ENCODE peak calls at places on chromosomes 1 and 21, in seven cellular contexts. R is Panc1, X is K562, K is GM12878, M is SK-N-SH, T is H1, I is HepG2. Q is an unnamed sample.

GRCh38 chr1:236151739-236152424 is 9.5 kb downstream of the GPR137B start:
- DNase-seq in R (no peak), X (no peak), K (no peak), M (no peak), T (no peak), I (no peak), Q (no peak)

GRCh38 chr1:235923466-235924008 is 56.8 kb upstream of the LYST start:
- DNase-seq in R (no peak), X (no peak), K (no peak), M (no peak), T (no peak), I (no peak), Q (no peak)

GRCh38 chr1:55310517-55310927 is 95.4 kb upstream of the USP24 start:
- DNase-seq in R (peak), X (no peak), K (no peak), M (peak), T (no peak), I (no peak), Q (no peak)

GRCh38 chr1:211327341-211327921 is 798 bp downstream of the TRAF5 start:
- DNase-seq in R (no peak), X (no peak), K (no peak), M (peak), T (no peak), I (no peak), Q (no peak)

GRCh38 chr1:84478876-84479868 is at the start of gene RPF1:
- DNase-seq in R (peak), X (peak), K (peak), M (peak), T (peak), I (peak), Q (peak)

GRCh38 chr1:232611834-232612233 is 18.1 kb downstream of the SIPA1L2 start:
- DNase-seq in R (no peak), X (no peak), K (no peak), M (no peak), T (no peak), I (no peak), Q (no peak)

GRCh38 chr1:192448026-192448578 is 127.5 kb upstream of the RGS1 start:
- DNase-seq in R (no peak), X (no peak), K (no peak), M (no peak), T (no peak), I (no peak), Q (no peak)

GRCh38 chr1:83860506-83861221 is 138.3 kb downstream of the TTLL7 start:
- DNase-seq in R (peak), X (peak), K (no peak), M (no peak), T (peak), I (peak), Q (peak)

GRCh38 chr1:9927259-9927658 is 15.9 kb downstream of the LZIC start:
- DNase-seq in R (no peak), X (no peak), K (no peak), M (no peak), T (no peak), I (peak), Q (no peak)

GRCh38 chr1:240613353-240614142 is 1.6 kb upstream of the GREM2 start:
- DNase-seq in R (no peak), X (no peak), K (no peak), M (no peak), T (no peak), I (no peak), Q (no peak)

GRCh38 chr1:164504699-164505098 is 54.3 kb upstream of the PBX1 start:
- DNase-seq in R (no peak), X (no peak), K (no peak), M (no peak), T (no peak), I (no peak), Q (no peak)

GRCh38 chr1:240927815-240928214 is 315.9 kb upstream of the GREM2 start:
- DNase-seq in R (no peak), X (no peak), K (no peak), M (no peak), T (no peak), I (no peak), Q (no peak)

GRCh38 chr1:85047472-85048295 is 616 bp downstream of the MCOLN3 start:
- DNase-seq in R (no peak), X (no peak), K (no peak), M (peak), T (no peak), I (no peak), Q (no peak)

GRCh38 chr1:230077436-230078221 is 10.6 kb downstream of the GALNT2 start:
- DNase-seq in R (no peak), X (no peak), K (no peak), M (no peak), T (no peak), I (no peak), Q (no peak)

GRCh38 chr1:160704250-160704649 is 7.4 kb downstream of the CD48 start:
- DNase-seq in R (no peak), X (no peak), K (no peak), M (no peak), T (no peak), I (no peak), Q (no peak)

GRCh38 chr1:153561401-153561985 is 4.2 kb downstream of the S100A2 start:
- DNase-seq in R (no peak), X (no peak), K (no peak), M (no peak), T (no peak), I (no peak), Q (no peak)

GRCh38 chr1:110203021-110203661 is 7.0 kb upstream of the KCNC4 start:
- DNase-seq in R (no peak), X (peak), K (peak), M (peak), T (no peak), I (peak), Q (peak)

GRCh38 chr1:15417365-15417934 is 7.8 kb downstream of the EFHD2 start:
- DNase-seq in R (no peak), X (peak), K (no peak), M (peak), T (no peak), I (no peak), Q (no peak)

GRCh38 chr1:112344754-112345423 is 51.1 kb upstream of the CTTNBP2NL start:
- DNase-seq in R (no peak), X (no peak), K (no peak), M (no peak), T (no peak), I (no peak), Q (no peak)

GRCh38 chr1:2230781-2231666 is 2.9 kb downstream of the SKI start:
- DNase-seq in R (no peak), X (peak), K (no peak), M (peak), T (no peak), I (no peak), Q (no peak)

GRCh38 chr1:232620356-232620841 is 9.5 kb downstream of the SIPA1L2 start:
- DNase-seq in R (no peak), X (no peak), K (no peak), M (peak), T (no peak), I (no peak), Q (no peak)

GRCh38 chr1:185551008-185551407 is 183.2 kb upstream of the HMCN1 start:
- DNase-seq in R (no peak), X (no peak), K (no peak), M (no peak), T (no peak), I (no peak), Q (no peak)

GRCh38 chr1:13892671-13893325 is 192.8 kb downstream of the PRDM2 start:
- DNase-seq in R (no peak), X (no peak), K (no peak), M (peak), T (no peak), I (no peak), Q (no peak)

GRCh38 chr1:41743361-41743760 is 175.4 kb downstream of the HIVEP3 start:
- DNase-seq in R (no peak), X (no peak), K (no peak), M (no peak), T (no peak), I (no peak), Q (no peak)

GRCh38 chr1:230277201-230277771 is 148.8 kb downstream of the PGBD5 start:
- DNase-seq in R (no peak), X (no peak), K (no peak), M (no peak), T (peak), I (no peak), Q (no peak)

GRCh38 chr21:45562965-45563364 is 20.7 kb upstream of the SLC19A1 start:
- DNase-seq in R (no peak), X (no peak), K (no peak), M (no peak), T (no peak), I (no peak), Q (no peak)

GRCh38 chr1:203649551-203650011 is 22.9 kb downstream of the ATP2B4 start:
- DNase-seq in R (no peak), X (no peak), K (no peak), M (no peak), T (no peak), I (no peak), Q (no peak)

GRCh38 chr1:2356401-2356800 is 35.0 kb downstream of the MORN1 start:
- DNase-seq in R (no peak), X (no peak), K (no peak), M (no peak), T (no peak), I (no peak), Q (no peak)

GRCh38 chr1:247367786-247368342 is 36.2 kb upstream of the ZNF496 start:
- DNase-seq in R (no peak), X (no peak), K (no peak), M (no peak), T (no peak), I (no peak), Q (no peak)

GRCh38 chr1:64006276-64007051 is 197.0 kb upstream of the UBE2U start:
- DNase-seq in R (peak), X (no peak), K (no peak), M (no peak), T (no peak), I (peak), Q (peak)

GRCh38 chr1:211934315-211934714 is 101.0 kb downstream of the INTS7 start:
- DNase-seq in R (no peak), X (no peak), K (no peak), M (no peak), T (no peak), I (no peak), Q (no peak)

GRCh38 chr1:217088521-217089221 is 365.4 kb upstream of the ESRRG start:
- DNase-seq in R (no peak), X (no peak), K (no peak), M (peak), T (no peak), I (no peak), Q (no peak)

GRCh38 chr1:82226198-82226505 is 425.4 kb downstream of the ADGRL2 start:
- DNase-seq in R (no peak), X (no peak), K (no peak), M (no peak), T (no peak), I (no peak), Q (no peak)

GRCh38 chr1:35876988-35877387 is 6.0 kb upstream of the AGO1 start:
- DNase-seq in R (no peak), X (no peak), K (no peak), M (no peak), T (no peak), I (no peak), Q (no peak)

GRCh38 chr1:60697204-60697994 is 385.0 kb upstream of the NFIA start:
- DNase-seq in R (no peak), X (no peak), K (no peak), M (peak), T (no peak), I (no peak), Q (no peak)

GRCh38 chr1:84402060-84402459 is 3.8 kb downstream of the DNASE2B start:
- DNase-seq in R (peak), X (no peak), K (no peak), M (no peak), T (no peak), I (no peak), Q (no peak)

GRCh38 chr1:230328342-230329015 is 97.7 kb downstream of the PGBD5 start:
- DNase-seq in R (no peak), X (no peak), K (no peak), M (no peak), T (no peak), I (no peak), Q (no peak)

GRCh38 chr1:190444464-190444863 is 33.2 kb downstream of the BRINP3 start:
- DNase-seq in R (no peak), X (no peak), K (no peak), M (no peak), T (no peak), I (no peak), Q (no peak)
- TF ChIP-seq SIN3A in R (no peak), X (no peak), K (no peak), M (no peak), T (no peak), I (no peak), Q (no peak)

DNA sequence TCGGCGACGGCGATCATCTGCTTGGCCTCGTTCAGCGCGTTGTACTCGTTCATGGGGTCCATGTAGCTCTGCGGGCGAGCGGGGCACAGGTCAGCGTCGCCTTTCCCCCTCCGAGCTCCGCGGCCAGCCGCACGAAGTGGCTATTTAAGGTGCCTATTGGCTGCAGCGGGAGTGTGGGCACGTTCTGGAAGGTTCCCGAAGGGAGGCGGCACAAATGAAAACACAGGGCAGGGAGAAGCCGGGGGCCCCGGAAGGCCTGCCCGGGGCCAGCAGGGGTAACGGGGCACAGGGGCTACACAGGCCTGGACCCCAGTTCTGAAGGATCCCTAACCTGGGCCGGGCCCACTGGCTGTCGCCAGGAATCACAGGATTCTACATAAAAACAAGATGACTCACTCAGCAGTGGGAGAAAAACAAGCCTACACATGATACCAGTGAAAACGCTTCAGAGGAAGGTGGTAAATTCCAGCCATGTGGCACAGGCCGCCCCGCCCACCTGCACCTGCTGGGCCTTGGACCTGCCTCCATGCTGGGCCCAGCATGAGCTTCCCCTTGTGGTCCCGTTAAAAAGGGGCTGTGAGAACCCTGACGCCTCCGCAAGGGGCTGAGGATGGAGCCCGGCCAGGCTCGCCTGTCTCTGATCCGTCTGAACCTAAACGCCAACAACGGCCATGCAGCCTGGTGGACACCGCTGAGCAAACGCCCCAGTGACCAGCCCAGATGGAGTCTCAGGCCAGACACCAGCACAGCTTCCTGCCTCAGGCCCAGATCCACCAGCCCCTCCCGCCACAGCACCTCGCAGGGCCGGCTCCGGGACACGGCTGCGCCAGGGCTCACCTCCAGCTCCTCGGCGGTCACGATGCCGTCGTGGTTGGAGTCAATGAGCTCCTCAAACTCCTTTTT is 3.9 kb upstream of the TNFRSF4 start:
- DNase-seq in R (no peak), X (no peak), K (no peak), M (no peak), T (no peak), I (no peak), Q (no peak)
- TF ChIP-seq SIN3A in R (no peak), X (no peak), K (no peak), M (no peak), T (no peak), I (no peak), Q (no peak)

GRCh38 chr21:16572032-16572431 is 842.2 kb downstream of the USP25 start:
- DNase-seq in R (no peak), X (no peak), K (no peak), M (no peak), T (no peak), I (no peak), Q (no peak)
- TF ChIP-seq SIN3A in R (no peak), X (no peak), K (no peak), M (no peak), T (no peak), I (no peak), Q (no peak)

DNA sequence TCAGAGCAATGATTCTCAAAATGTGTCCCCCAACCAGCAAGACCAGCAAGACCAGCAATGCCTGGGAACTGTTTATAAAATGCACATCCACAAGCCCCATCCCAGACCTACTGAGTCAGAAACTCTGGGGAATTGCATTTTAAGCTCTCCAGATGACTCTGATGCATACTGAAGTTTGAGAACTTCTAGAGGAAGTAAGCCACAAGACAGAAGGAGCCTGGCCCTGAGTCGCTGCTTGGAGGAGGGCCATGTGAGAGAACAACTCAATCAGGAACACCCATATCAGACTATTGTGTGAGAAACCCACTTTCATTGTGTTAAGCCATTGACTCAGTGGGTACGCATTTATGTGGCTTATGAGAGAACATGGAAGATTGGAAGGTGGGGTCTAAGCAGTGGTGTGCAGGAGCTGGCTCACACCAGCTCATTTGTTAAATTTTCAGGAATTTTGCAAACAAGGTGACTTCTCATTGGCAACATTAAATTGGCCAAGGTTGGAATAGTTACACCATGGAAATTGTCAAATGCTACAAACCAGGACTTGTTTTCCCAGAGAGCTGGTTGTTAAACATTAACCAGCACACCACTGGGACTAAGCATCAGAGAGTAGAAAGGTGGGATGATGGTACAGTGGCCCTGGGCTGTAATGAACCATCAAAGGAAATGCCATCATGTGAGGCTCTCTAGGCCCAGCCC is 38.9 kb downstream of the ATP1A1 start:
- DNase-seq in R (no peak), X (no peak), K (no peak), M (no peak), T (no peak), I (peak), Q (no peak)
- TF ChIP-seq SIN3A in R (no peak), X (no peak), K (no peak), M (no peak), T (no peak), I (no peak), Q (no peak)

GRCh38 chr1:204917802-204918201 is 47.1 kb downstream of the NFASC start:
- DNase-seq in R (no peak), X (no peak), K (no peak), M (no peak), T (no peak), I (no peak), Q (no peak)
- TF ChIP-seq SIN3A in R (no peak), X (no peak), K (no peak), M (no peak), T (no peak), I (no peak), Q (no peak)

GRCh38 chr1:5428391-5428790 is 563.8 kb downstream of the NPHP4 start:
- DNase-seq in R (no peak), X (no peak), K (no peak), M (peak), T (no peak), I (no peak), Q (no peak)
- TF ChIP-seq SIN3A in R (no peak), X (no peak), K (no peak), M (no peak), T (no peak), I (no peak), Q (no peak)

Q was measured in HCT116.